ENCODE peak calls at places on chromosomes 5 and 9, in four cellular contexts. C is activated CD8-positive, alpha-beta memory T cell treated with anti-CD3 and anti-CD28 coated beads for 4 hours; H is activated T-cell treated with anti-CD3 and anti-CD28 coated beads, Interleukin-2, amount 50 U/mL, for 1 hour; Z is lung. N is an unnamed sample.

GRCh38 chr5:90709323-90710148 is 150.9 kb downstream of the ADGRV1 start:
- DNase-seq in C (no peak), H (no peak), Z (peak), N (no peak)

GRCh38 chr5:16712600-16712999 is 95.8 kb upstream of the RETREG1 start:
- DNase-seq in C (no peak), H (no peak), Z (no peak), N (no peak)

GRCh38 chr5:158682631-158683030 is 417.1 kb downstream of the EBF1 start:
- DNase-seq in Z (no peak), C (no peak), H (no peak), N (no peak)

GRCh38 chr5:137144656-137145055 is 354.5 kb downstream of the SPOCK1 start:
- DNase-seq in C (no peak), Z (no peak), H (no peak), N (no peak)

GRCh38 chr5:123036391-123037103 is at the start of gene PPIC:
- DNase-seq in Z (peak), C (no peak), H (no peak), N (no peak)

GRCh38 chr9:121013911-121014310 is 36.2 kb downstream of the C5 start:
- DNase-seq in Z (no peak), C (no peak), H (no peak), N (no peak)

GRCh38 chr5:164188733-164189148 is 683.3 kb downstream of the MAT2B start:
- DNase-seq in C (no peak), H (no peak), Z (no peak), N (no peak)

GRCh38 chr9:83238871-83239624 is 176.1 kb upstream of the RASEF start:
- DNase-seq in C (no peak), Z (peak), H (no peak), N (no peak)

GRCh38 chr9:104090578-104090977 is 3.5 kb upstream of the SMC2 start:
- DNase-seq in H (no peak), Z (no peak), C (no peak), N (no peak)

GRCh38 chr5:180113660-180114303 is 42.2 kb upstream of the RNF130 start:
- DNase-seq in Z (no peak), C (no peak), H (no peak), N (no peak)

GRCh38 chr5:80260461-80260860 is 4.6 kb upstream of the SERINC5 start:
- DNase-seq in Z (no peak), C (no peak), H (no peak), N (no peak)

GRCh38 chr5:6525910-6526309 is 77.3 kb downstream of the UBE2QL1 start:
- DNase-seq in Z (no peak), H (no peak), C (no peak), N (no peak)

GRCh38 chr5:88666761-88667186 is 216.2 kb downstream of the MEF2C start:
- DNase-seq in H (no peak), Z (no peak), C (no peak), N (no peak)

GRCh38 chr5:603081-603998 is 8.8 kb upstream of the CEP72 start:
- DNase-seq in H (no peak), Z (no peak), C (no peak), N (no peak)